ENCODE peak calls at places on chromosome 12, in ten cellular contexts. N is frontal cortex; V is A673; G is stimulated activated CD4-positive, alpha-beta T cell treated with anti-CD3 and anti-CD28 coated beads, TNF-alpha, amount 100 ng/mL, for 48 hours; E is hypothalamus; K is activated naive CD4-positive, alpha-beta T cell; A is NCI-H2029 treated with DMSO at 0.1 percent for 48 hours; Q is HTR-8/SVneo; J is brain microvascular endothelial cell; X is NT2/D1. H is an unnamed sample.

GRCh38 chr12:109448272-109448671 is 28.8 kb downstream of the KCTD10 start:
- DNase-seq in N (no peak), V (no peak), G (no peak), E (no peak), K (no peak), A (no peak), Q (no peak), J (no peak), X (no peak), H (no peak)

GRCh38 chr12:104535383-104535782 is 78.6 kb downstream of the CHST11 start:
- DNase-seq in N (no peak), V (no peak), G (no peak), E (no peak), K (no peak), A (no peak), Q (no peak), J (no peak), X (no peak), H (no peak)

GRCh38 chr12:57603323-57603722 is 1.3 kb upstream of the DTX3 start:
- DNase-seq in N (no peak), V (no peak), G (no peak), E (no peak), K (no peak), A (no peak), Q (no peak), J (no peak), X (no peak), H (no peak)

GRCh38 chr12:120402217-120402616 is 33.3 kb upstream of the MSI1 start:
- DNase-seq in N (no peak), V (no peak), G (no peak), E (no peak), K (no peak), A (no peak), Q (no peak), J (no peak), X (no peak), H (no peak)

GRCh38 chr12:62581288-62582064 is 114.8 kb downstream of the MON2 start:
- DNase-seq in N (no peak), V (peak), G (no peak), E (no peak), K (no peak), A (peak), Q (peak), J (no peak), X (peak), H (peak)

GRCh38 chr12:114306646-114307045 is 99.3 kb downstream of the TBX5 start:
- DNase-seq in N (no peak), V (no peak), G (no peak), E (no peak), K (no peak), A (no peak), Q (no peak), J (no peak), X (no peak), H (peak)

GRCh38 chr12:121713257-121714155 is 954 bp downstream of the TMEM120B start:
- DNase-seq in N (no peak), V (no peak), G (peak), E (no peak), K (no peak), A (no peak), Q (no peak), J (no peak), X (no peak), H (peak)

GRCh38 chr12:103742349-103742784 is 98.7 kb downstream of the NT5DC3 start:
- DNase-seq in N (no peak), V (peak), G (no peak), E (no peak), K (no peak), A (peak), Q (no peak), J (no peak), X (no peak), H (peak)

GRCh38 chr12:64890873-64891468 is 66.5 kb downstream of the TBC1D30 start:
- DNase-seq in N (peak), V (peak), G (no peak), E (no peak), K (no peak), A (peak), Q (peak), J (peak), X (peak), H (peak)

GRCh38 chr12:97342130-97342529 is 120.5 kb upstream of the RMST start:
- DNase-seq in N (no peak), V (no peak), G (no peak), E (no peak), K (no peak), A (no peak), Q (no peak), J (no peak), X (no peak), H (no peak)

GRCh38 chr12:51005671-51006070 is 20.5 kb downstream of the SLC11A2 start:
- DNase-seq in N (no peak), V (no peak), G (no peak), E (no peak), K (no peak), A (no peak), Q (no peak), J (no peak), X (no peak), H (no peak)

GRCh38 chr12:20631711-20632110 is 63.4 kb upstream of the SLCO1C1 start:
- DNase-seq in N (no peak), V (peak), G (no peak), E (no peak), K (no peak), A (no peak), Q (no peak), J (no peak), X (no peak), H (peak)

GRCh38 chr12:52060498-52061177 is 9.1 kb upstream of the ATG101 start:
- DNase-seq in N (no peak), V (no peak), G (no peak), E (no peak), K (no peak), A (no peak), Q (no peak), J (no peak), X (no peak), H (peak)

GRCh38 chr12:6277982-6278438 is 32.5 kb upstream of the PLEKHG6 start:
- DNase-seq in N (no peak), V (no peak), G (no peak), E (no peak), K (peak), A (no peak), Q (no peak), J (no peak), X (no peak), H (no peak)

GRCh38 chr12:52804029-52804428 is 8.1 kb upstream of the KRT3 start:
- DNase-seq in N (no peak), V (peak), G (no peak), E (no peak), K (no peak), A (no peak), Q (no peak), J (no peak), X (no peak), H (no peak)

GRCh38 chr12:17108877-17109520 is 503.0 kb upstream of the LMO3 start:
- DNase-seq in N (no peak), V (peak), G (no peak), E (no peak), K (no peak), A (no peak), Q (no peak), J (no peak), X (no peak), H (no peak)

GRCh38 chr12:69648476-69648875 is 37.8 kb upstream of the LRRC10 start:
- DNase-seq in N (no peak), V (no peak), G (no peak), E (no peak), K (no peak), A (no peak), Q (peak), J (peak), X (no peak), H (peak)

GRCh38 chr12:14775652-14776020 is 27.6 kb downstream of the WBP11 start:
- DNase-seq in N (no peak), V (no peak), G (no peak), E (no peak), K (no peak), A (no peak), Q (no peak), J (peak), X (no peak), H (peak)

GRCh38 chr12:123106640-123107359 is 44.1 kb downstream of the PITPNM2 start:
- DNase-seq in N (no peak), V (peak), G (peak), E (no peak), K (no peak), A (no peak), Q (no peak), J (no peak), X (no peak), H (no peak)

GRCh38 chr12:26032719-26033241 is 74.3 kb downstream of the RASSF8 start:
- DNase-seq in N (no peak), V (peak), G (no peak), E (no peak), K (no peak), A (no peak), Q (no peak), J (no peak), X (no peak), H (peak)

GRCh38 chr12:4824415-4824814 is 85.3 kb upstream of the KCNA1 start:
- DNase-seq in N (no peak), V (no peak), G (no peak), E (no peak), K (no peak), A (no peak), Q (no peak), J (peak), X (peak), H (peak)

GRCh38 chr12:34306133-34306830 is 284.0 kb downstream of the ALG10 start:
- DNase-seq in N (no peak), V (no peak), G (no peak), E (no peak), K (no peak), A (no peak), Q (no peak), J (no peak), X (no peak), H (no peak)

GRCh38 chr12:49807991-49808580 is 20.1 kb downstream of the NCKAP5L start:
- DNase-seq in N (no peak), V (no peak), G (no peak), E (no peak), K (no peak), A (no peak), Q (no peak), J (no peak), X (no peak), H (no peak)

H was measured in fibroblast of pulmonary artery.